ENCODE peak calls at places on chromosomes 12 and 14, in seven cellular contexts. J is WTC11; R is A549; I is HCEC 1CT; S is H1; G is NCI-H1092; N is stimulated activated CD4-positive, alpha-beta T cell treated with anti-CD3 and anti-CD28 coated beads, TNF-alpha, amount 100 ng/mL, for 1 hour. L is an unnamed sample.
A peak's percentile ranks its signal among the peaks of the same experiment; 100 is the strongest.

GRCh38 chr14:56821807-56822615 is 11.7 kb upstream of the OTX2 start:
- DNase-seq in J (no peak), R (peak; percentile 11), I (no peak), S (no peak), G (no peak), N (no peak), L (peak; percentile 51)

GRCh38 chr14:103416916-103417315 is 31.7 kb downstream of the MARK3 start:
- DNase-seq in J (no peak), R (no peak), I (no peak), S (no peak), G (no peak), N (no peak), L (no peak)

GRCh38 chr12:51827925-51828818 is 20.3 kb downstream of the FIGNL2 start:
- DNase-seq in J (no peak), R (peak; percentile 47), I (no peak), S (no peak), G (no peak), N (no peak), L (no peak)

GRCh38 chr12:49054524-49054923 is 6.1 kb downstream of the KMT2D start:
- DNase-seq in J (no peak), R (no peak), I (no peak), S (no peak), G (no peak), N (no peak), L (no peak)

GRCh38 chr12:110339184-110339952 is 58.3 kb downstream of the ATP2A2 start:
- DNase-seq in J (no peak), R (no peak), I (no peak), S (peak; percentile 22), G (no peak), N (no peak), L (no peak)

GRCh38 chr12:54197037-54197909 is 8.5 kb upstream of the SMUG1 start:
- DNase-seq in J (peak; percentile 31), R (no peak), I (no peak), S (no peak), G (no peak), N (no peak), L (no peak)

GRCh38 chr12:82174936-82175335 is 183.3 kb downstream of the CCDC59 start:
- DNase-seq in J (no peak), R (no peak), I (no peak), S (no peak), G (peak; percentile 86), N (no peak), L (peak; percentile 97)

GRCh38 chr12:41362511-41362910 is 174.4 kb downstream of the PDZRN4 start:
- DNase-seq in J (no peak), R (no peak), I (no peak), S (no peak), G (no peak), N (no peak), L (no peak)

GRCh38 chr12:22051114-22051698 is 5.2 kb downstream of the CMAS start:
- DNase-seq in J (no peak), R (no peak), I (no peak), S (no peak), G (no peak), N (no peak), L (no peak)

GRCh38 chr12:84638811-84639368 is 273.7 kb downstream of the SLC6A15 start:
- DNase-seq in J (no peak), R (no peak), I (no peak), S (no peak), G (no peak), N (no peak), L (no peak)

GRCh38 chr14:101115652-101116051 is 212.1 kb upstream of the RTL1 start:
- DNase-seq in J (no peak), R (no peak), I (no peak), S (peak; percentile 14), G (no peak), N (no peak), L (no peak)

GRCh38 chr12:30696486-30696885 is 817 bp upstream of the IPO8 start:
- DNase-seq in J (peak; percentile 25), R (no peak), I (no peak), S (peak; percentile 64), G (no peak), N (no peak), L (no peak)

GRCh38 chr12:57430117-57430930 is 519 bp downstream of the R3HDM2 start:
- DNase-seq in J (peak; percentile 61), R (no peak), I (peak; percentile 22), S (peak; percentile 66), G (no peak), N (no peak), L (no peak)

GRCh38 chr12:79557690-79558315 is 133.0 kb downstream of the PAWR start:
- DNase-seq in J (no peak), R (no peak), I (no peak), S (no peak), G (no peak), N (no peak), L (no peak)

GRCh38 chr14:20798318-20798717 is 4.3 kb downstream of the RNASE1 start:
- DNase-seq in J (no peak), R (no peak), I (no peak), S (no peak), G (no peak), N (no peak), L (no peak)

GRCh38 chr12:128726866-128727265 is 96.9 kb downstream of the SLC15A4 start:
- DNase-seq in J (no peak), R (no peak), I (no peak), S (no peak), G (no peak), N (no peak), L (no peak)

GRCh38 chr12:1130164-1130563 is 139.1 kb downstream of the ERC1 start:
- DNase-seq in J (no peak), R (peak; percentile 53), I (no peak), S (no peak), G (no peak), N (no peak), L (no peak)

GRCh38 chr14:100325231-100325632 is 2.1 kb downstream of the SLC25A47 start:
- DNase-seq in J (no peak), R (no peak), I (no peak), S (no peak), G (no peak), N (no peak), L (no peak)

GRCh38 chr14:68442828-68443460 is 349.9 kb downstream of the ZFP36L1 start:
- DNase-seq in J (no peak), R (no peak), I (no peak), S (no peak), G (no peak), N (no peak), L (no peak)

GRCh38 chr14:49692191-49692757 is 646 bp upstream of the KLHDC1 start:
- DNase-seq in J (no peak), R (no peak), I (no peak), S (no peak), G (no peak), N (no peak), L (no peak)

GRCh38 chr12:54526800-54527630 is 22.4 kb upstream of the PDE1B start:
- DNase-seq in J (peak; percentile 92), R (peak; percentile 43), I (peak; percentile 30), S (peak; percentile 93), G (peak; percentile 23), N (no peak), L (no peak)

GRCh38 chr14:50620341-50620740 is 47.8 kb downstream of the SAV1 start:
- DNase-seq in J (no peak), R (no peak), I (peak; percentile 11), S (no peak), G (no peak), N (no peak), L (no peak)

GRCh38 chr12:111799758-111800157 is 33.0 kb downstream of the ALDH2 start:
- DNase-seq in J (no peak), R (no peak), I (no peak), S (no peak), G (no peak), N (no peak), L (no peak)

GRCh38 chr12:20507061-20507460 is 138.7 kb downstream of the PDE3A start:
- DNase-seq in J (no peak), R (no peak), I (no peak), S (no peak), G (no peak), N (no peak), L (no peak)

GRCh38 chr12:32837974-32838373 is 58.6 kb downstream of the PKP2 start:
- DNase-seq in J (no peak), R (no peak), I (no peak), S (no peak), G (no peak), N (no peak), L (no peak)

GRCh38 chr12:50224026-50224692 is 57.0 kb upstream of the CERS5 start:
- DNase-seq in J (no peak), R (peak; percentile 67), I (no peak), S (no peak), G (no peak), N (peak; percentile 14), L (no peak)

GRCh38 chr14:105201928-105202513 is 20.9 kb upstream of the NUDT14 start:
- DNase-seq in J (no peak), R (no peak), I (no peak), S (no peak), G (no peak), N (no peak), L (no peak)

GRCh38 chr12:103779410-103780092 is 61.5 kb downstream of the NT5DC3 start:
- DNase-seq in J (no peak), R (no peak), I (no peak), S (no peak), G (no peak), N (no peak), L (no peak)

GRCh38 chr14:100432652-100433427 is 109.7 kb downstream of the SLC25A47 start:
- DNase-seq in J (no peak), R (no peak), I (no peak), S (no peak), G (no peak), N (no peak), L (no peak)

GRCh38 chr14:85534435-85534834 is 4.5 kb downstream of the FLRT2 start:
- DNase-seq in J (peak; percentile 24), R (no peak), I (peak; percentile 30), S (no peak), G (no peak), N (no peak), L (no peak)

GRCh38 chr14:51443195-51444018 is 203.4 kb downstream of the TMX1 start:
- DNase-seq in J (no peak), R (no peak), I (peak; percentile 83), S (no peak), G (no peak), N (no peak), L (no peak)

GRCh38 chr12:126608607-126609175 is 1543.5 kb downstream of the AACS start:
- DNase-seq in J (no peak), R (no peak), I (no peak), S (no peak), G (no peak), N (no peak), L (no peak)

GRCh38 chr14:63603749-63604277 is 37.9 kb downstream of the WDR89 start:
- DNase-seq in J (no peak), R (no peak), I (no peak), S (no peak), G (no peak), N (no peak), L (no peak)

GRCh38 chr14:100714205-100714781 is 12.4 kb upstream of the DLK1 start:
- DNase-seq in J (no peak), R (no peak), I (no peak), S (no peak), G (peak; percentile 52), N (no peak), L (no peak)

GRCh38 chr12:58425481-58426392 is 484.4 kb downstream of the ATP23 start:
- DNase-seq in J (peak; percentile 46), R (peak; percentile 95), I (peak; percentile 96), S (no peak), G (no peak), N (no peak), L (peak; percentile 48)

GRCh38 chr14:65866906-65867305 is 454.4 kb downstream of the FUT8 start:
- DNase-seq in J (no peak), R (no peak), I (no peak), S (no peak), G (peak; percentile 83), N (no peak), L (no peak)

GRCh38 chr12:89756638-89757321 is 48.1 kb upstream of the ATP2B1 start:
- DNase-seq in J (no peak), R (peak; percentile 95), I (peak; percentile 100), S (no peak), G (no peak), N (no peak), L (no peak)